ENCODE peak calls at places on chromosome 17, in six cellular contexts. Y is IMR-90, S is H9, C is mesenchymal stem cell, V is neuronal stem cell, U is H1. P is an unnamed sample.

GRCh38 chr17:15446036-15446435 is 21.4 kb downstream of the CDRT4 start:
- DNase-seq in Y (no peak), S (peak; percentile 80), V (no peak), U (peak; percentile 86), C (peak; percentile 18), P (peak; percentile 57)

GRCh38 chr17:31558748-31559646 is 167.5 kb downstream of the RAB11FIP4 start:
- DNase-seq in Y (peak; percentile 80), U (peak; percentile 88), C (peak; percentile 86), S (peak; percentile 88), V (peak; percentile 63), P (peak; percentile 83)

GRCh38 chr17:58403312-58403711 is 14.0 kb downstream of the RNF43 start:
- DNase-seq in S (peak; percentile 65), U (no peak), C (no peak), V (no peak), Y (no peak), P (peak; percentile 75)

GRCh38 chr17:59527931-59528330 is 37.5 kb upstream of the DHX40 start:
- DNase-seq in Y (no peak), C (no peak), V (no peak), S (no peak), U (no peak), P (no peak)

GRCh38 chr17:6555331-6556120 is 829 bp downstream of the PITPNM3 start:
- DNase-seq in Y (peak; percentile 39), C (peak; percentile 65), S (peak; percentile 66), V (peak; percentile 35), U (peak; percentile 67), P (peak; percentile 36)

GRCh38 chr17:4710693-4711634 is 532 bp downstream of the ARRB2 start:
- DNase-seq in U (no peak), S (no peak), C (no peak), V (no peak), Y (no peak), P (no peak)

GRCh38 chr17:7393613-7394451 is 493 bp downstream of the PLSCR3 start:
- DNase-seq in U (peak; percentile 78), C (peak; percentile 41), Y (no peak), S (peak; percentile 81), V (no peak), P (peak; percentile 66)

GRCh38 chr17:34542700-34543336 is 36.6 kb upstream of the TMEM132E start:
- DNase-seq in C (peak; percentile 15), Y (no peak), S (peak; percentile 68), V (peak; percentile 64), U (peak; percentile 89), P (peak; percentile 31)

GRCh38 chr17:29007456-29008455 is 1.9 kb upstream of the SEZ6 start:
- DNase-seq in V (no peak), C (peak; percentile 21), Y (peak; percentile 7), U (no peak), S (no peak), P (peak; percentile 74)

GRCh38 chr17:59561042-59561441 is 4.4 kb upstream of the DHX40 start:
- DNase-seq in Y (peak; percentile 3), S (peak; percentile 56), U (no peak), V (no peak), C (peak; percentile 22), P (peak; percentile 68)

GRCh38 chr17:46884552-46884951 is 33.2 kb downstream of the WNT9B start:
- DNase-seq in Y (no peak), C (no peak), S (no peak), U (no peak), V (no peak), P (no peak)

GRCh38 chr17:50295021-50295420 is 20.8 kb downstream of the TMEM92 start:
- DNase-seq in U (no peak), S (no peak), Y (no peak), V (no peak), C (no peak), P (no peak)

GRCh38 chr17:62626719-62627218 is 701 bp upstream of the MRC2 start:
- DNase-seq in S (peak; percentile 92), U (no peak), V (peak; percentile 70), Y (peak; percentile 90), C (peak; percentile 93), P (peak; percentile 91)

GRCh38 chr17:79082311-79083190 is 7.9 kb downstream of the ENGASE start:
- DNase-seq in S (peak; percentile 87), U (peak; percentile 91), C (peak; percentile 40), V (peak; percentile 48), Y (peak; percentile 19), P (peak; percentile 52)

GRCh38 chr17:80948091-80948960 is 43.3 kb upstream of the CHMP6 start:
- DNase-seq in U (no peak), Y (no peak), C (no peak), V (no peak), S (no peak), P (no peak)

GRCh38 chr17:2084766-2085647 is 30.1 kb downstream of the HIC1 start:
- DNase-seq in Y (peak; percentile 86), S (peak; percentile 23), U (no peak), V (no peak), C (peak; percentile 89), P (no peak)

GRCh38 chr17:6492892-6493674 is 48.8 kb downstream of the PIMREG start:
- DNase-seq in S (peak; percentile 71), Y (no peak), V (no peak), U (no peak), C (no peak), P (peak; percentile 74)

GRCh38 chr17:49054342-49055092 is 57.3 kb downstream of the IGF2BP1 start:
- DNase-seq in Y (no peak), C (no peak), S (no peak), U (no peak), V (no peak), P (no peak)

GRCh38 chr17:78040561-78041400 is 82.3 kb downstream of the TNRC6C start:
- DNase-seq in U (no peak), S (peak; percentile 58), V (no peak), Y (peak; percentile 43), C (no peak), P (no peak)

GRCh38 chr17:78611636-78612035 is 34.4 kb upstream of the DNAH17 start:
- DNase-seq in C (peak; percentile 87), S (no peak), Y (peak; percentile 59), U (no peak), V (no peak), P (no peak)

GRCh38 chr17:57302690-57303089 is 46.4 kb downstream of the MSI2 start:
- DNase-seq in C (no peak), Y (no peak), U (no peak), S (no peak), V (no peak), P (no peak)

GRCh38 chr17:2986925-2987324 is 76.5 kb downstream of the OR1D5 start:
- DNase-seq in C (no peak), V (no peak), S (peak; percentile 20), Y (no peak), U (no peak), P (no peak)

GRCh38 chr17:28371245-28372202 is at the start of gene SARM1:
- DNase-seq in Y (peak; percentile 85), V (peak; percentile 94), S (peak; percentile 99), U (peak; percentile 99), C (peak; percentile 86), P (peak; percentile 98)

GRCh38 chr17:21843318-21843865 is 151.1 kb downstream of the KCNJ18 start:
- DNase-seq in V (no peak), S (no peak), U (no peak), C (no peak), Y (no peak), P (no peak)

GRCh38 chr17:21841839-21842238 is 149.5 kb downstream of the KCNJ18 start:
- DNase-seq in C (no peak), V (no peak), Y (no peak), U (no peak), S (no peak), P (no peak)

GRCh38 chr17:21842332-21843317 is 150.3 kb downstream of the KCNJ18 start:
- DNase-seq in U (no peak), V (no peak), S (no peak), C (no peak), Y (no peak), P (no peak)

DNA sequence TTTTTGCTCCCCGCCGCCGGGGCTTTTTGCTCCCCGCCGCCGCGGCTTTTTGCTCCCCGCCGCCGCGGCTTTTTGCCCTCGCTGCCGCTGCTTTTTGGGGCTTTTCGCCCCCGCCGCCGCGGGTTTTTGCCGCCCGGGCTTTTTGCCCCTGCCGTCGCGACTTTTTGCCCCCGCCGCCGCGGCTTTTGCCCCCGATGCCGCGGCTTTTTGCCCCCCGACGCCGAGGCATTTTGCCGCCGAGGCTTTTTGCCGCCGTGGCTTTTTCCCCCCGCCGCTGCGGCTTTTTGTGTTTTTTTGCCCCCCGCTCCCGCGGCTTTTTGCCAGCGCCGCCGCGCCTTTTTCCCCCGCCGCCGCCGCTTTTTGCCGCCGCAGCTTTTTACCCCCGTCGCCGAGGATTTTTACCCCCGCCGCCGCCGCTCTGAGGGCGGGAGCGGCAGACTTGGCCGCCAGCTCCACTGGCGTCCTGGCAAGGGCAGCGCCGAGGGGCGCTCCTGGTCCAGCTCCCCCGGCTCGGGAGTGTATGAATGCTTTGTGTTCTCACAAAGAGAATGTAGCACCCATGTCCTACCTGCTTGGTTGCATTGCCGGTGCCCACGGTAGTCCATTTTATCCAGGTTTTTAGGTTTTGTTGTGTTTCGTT is 151.7 kb downstream of the KCNJ18 start:
- DNase-seq in V (no peak), Y (no peak), S (no peak), C (no peak), U (no peak), P (no peak)
- H2BK15ac ChIP-seq in V (no peak overlapping the region), Y (no peak overlapping the region), S (no peak overlapping the region), C (no peak overlapping the region), U (no peak overlapping the region), P (no peak overlapping the region)

GRCh38 chr17:51814521-51814920 is 344.0 kb downstream of the CA10 start:
- DNase-seq in V (no peak), C (no peak), S (no peak), Y (no peak), U (no peak), P (no peak)
- H2BK15ac ChIP-seq in V (no peak overlapping the region), C (no peak overlapping the region), S (no peak overlapping the region), Y (no peak overlapping the region), U (no peak overlapping the region), P (no peak overlapping the region)

DNA sequence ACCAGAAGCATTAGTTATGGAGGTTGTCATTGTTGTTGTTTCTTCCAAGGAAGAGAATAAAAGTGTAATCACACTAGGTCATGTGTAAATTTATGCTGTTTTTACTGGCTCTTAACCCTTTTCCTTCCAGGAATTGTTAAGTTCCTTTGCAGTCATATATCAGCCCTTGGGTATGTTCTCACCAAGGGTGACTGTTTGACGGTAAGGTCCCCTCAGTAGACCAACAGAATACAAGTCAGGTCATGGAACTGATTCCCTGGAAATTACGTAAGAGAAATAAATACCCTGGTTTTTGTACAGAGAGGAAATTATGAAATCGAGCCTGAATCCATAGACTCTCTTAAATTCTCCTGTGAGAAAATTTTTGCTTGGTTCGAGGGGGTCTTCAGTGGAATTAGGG is 11.2 kb upstream of the KCNJ2 start:
- DNase-seq in V (no peak), S (no peak), Y (no peak), C (no peak), U (no peak), P (no peak)
- H2BK15ac ChIP-seq in V (no peak overlapping the region), S (no peak overlapping the region), Y (no peak overlapping the region), C (no peak overlapping the region), U (no peak overlapping the region), P (no peak overlapping the region)

GRCh38 chr17:32629563-32630190 is 142.9 kb downstream of the CDK5R1 start:
- DNase-seq in S (no peak), U (no peak), Y (no peak), V (no peak), C (no peak), P (no peak)
- H2BK15ac ChIP-seq in S (no peak overlapping the region), U (no peak overlapping the region), Y (no peak overlapping the region), V (no peak overlapping the region), C (no peak overlapping the region), P (no peak overlapping the region)

DNA sequence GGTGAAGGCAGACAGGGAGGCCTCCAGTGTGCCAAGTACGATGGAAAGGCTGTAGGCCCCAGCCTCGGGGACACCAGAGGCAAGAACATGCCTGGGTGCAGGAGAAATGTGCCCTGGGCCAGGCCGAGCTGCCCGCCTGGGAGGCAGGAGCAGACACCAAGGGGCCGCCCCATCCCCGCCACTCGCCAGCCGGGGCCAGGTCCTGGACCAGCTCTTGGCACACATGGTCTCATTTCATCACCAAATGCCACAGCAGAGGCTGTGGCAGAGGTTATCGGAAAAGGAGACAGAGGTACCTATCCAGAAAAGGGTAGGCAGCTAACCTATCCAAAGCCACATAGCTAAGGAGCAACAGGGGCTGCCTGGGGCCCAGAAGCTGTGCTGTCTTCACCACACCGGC is 31.3 kb downstream of the PEMT start:
- DNase-seq in S (no peak), U (no peak), V (no peak), Y (no peak), C (no peak), P (no peak)
- H2BK15ac ChIP-seq in S (no peak overlapping the region), U (no peak overlapping the region), V (no peak overlapping the region), Y (no peak overlapping the region), C (no peak overlapping the region), P (no peak overlapping the region)